ENCODE peak calls at places on chromosomes 3 and 15, in eight cellular contexts. J, Y, K, N, T, E, U and V are unnamed samples.

GRCh38 chr3:118884748-118885206 is 149.9 kb downstream of the IGSF11 start:
- DNase-seq in J (peak; percentile 74), Y (peak; percentile 23), K (peak; percentile 57), N (peak; percentile 78), T (peak; percentile 66), U (peak; percentile 18), E (peak; percentile 48), V (peak; percentile 42)

GRCh38 chr3:12560505-12561188 is 3.8 kb downstream of the MKRN2 start:
- DNase-seq in J (no peak), N (no peak), K (no peak), Y (no peak), T (no peak), U (no peak), E (no peak), V (no peak)

GRCh38 chr3:146280859-146281258 is 30.0 kb upstream of the PLSCR4 start:
- DNase-seq in J (no peak), E (no peak), T (no peak), U (no peak), Y (no peak), N (peak; percentile 8), K (no peak), V (peak; percentile 27)

GRCh38 chr15:29835301-29835700 is 13.0 kb upstream of the TJP1 start:
- DNase-seq in J (no peak), K (no peak), N (no peak), Y (no peak), E (no peak), T (no peak), U (no peak), V (peak; percentile 36)

GRCh38 chr3:178699810-178700209 is 163.6 kb downstream of the KCNMB2 start:
- DNase-seq in T (no peak), J (no peak), K (no peak), E (no peak), N (no peak), U (no peak), Y (no peak), V (peak; percentile 56)

GRCh38 chr3:50592568-50592967 is 19.0 kb downstream of the CISH start:
- DNase-seq in K (no peak), Y (no peak), E (no peak), N (no peak), J (no peak), U (no peak), T (no peak), V (no peak)

GRCh38 chr3:14304101-14305045 is 98.0 kb upstream of the SLC6A6 start:
- DNase-seq in N (no peak), U (no peak), Y (no peak), K (no peak), J (no peak), T (no peak), E (no peak), V (no peak)

GRCh38 chr3:133747907-133748639 is 1.9 kb downstream of the TF start:
- DNase-seq in N (no peak), U (peak; percentile 37), E (no peak), J (no peak), T (no peak), K (no peak), Y (no peak), V (no peak)

GRCh38 chr15:69092159-69092558 is 68.3 kb upstream of the GLCE start:
- DNase-seq in Y (peak; percentile 90), E (no peak), N (no peak), U (peak; percentile 18), K (no peak), T (peak; percentile 41), J (no peak), V (peak; percentile 48)

GRCh38 chr3:143445118-143445517 is 325.5 kb downstream of the CHST2 start:
- DNase-seq in E (no peak), N (no peak), J (no peak), Y (peak; percentile 82), T (no peak), U (no peak), K (no peak), V (no peak)

GRCh38 chr3:142888484-142889262 is at the start of gene PCOLCE2:
- DNase-seq in T (peak; percentile 43), J (peak; percentile 64), U (no peak), N (peak; percentile 61), E (peak; percentile 75), K (peak; percentile 75), Y (peak; percentile 47), V (no peak)

DNA sequence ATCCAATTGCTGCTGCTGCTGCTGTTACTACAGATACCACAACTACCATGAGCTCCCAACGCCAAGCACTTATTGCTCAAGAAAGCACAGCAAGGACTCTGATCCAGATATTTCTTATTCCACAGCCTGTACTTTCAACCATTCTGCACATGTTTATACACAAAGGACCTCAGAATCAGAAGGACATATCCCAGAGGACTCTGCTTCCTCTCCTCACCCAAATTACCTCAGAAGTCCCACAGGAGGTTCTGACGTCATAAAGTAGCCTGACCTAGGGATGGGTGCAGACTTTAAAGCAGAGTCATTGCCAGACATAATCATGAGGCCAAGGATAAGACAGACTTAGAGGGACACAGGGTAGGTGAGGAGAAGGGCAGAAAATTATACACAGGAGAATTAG is 115.9 kb downstream of the ABI3BP start:
- DNase-seq in N (no peak), E (no peak), Y (no peak), K (no peak), U (no peak), T (no peak), J (no peak), V (no peak)
- H3K4me1 ChIP-seq in N (no peaks in the 10 kb centered on the region), E (no peaks in the 10 kb centered on the region), Y (no peaks in the 10 kb centered on the region), K (no peaks in the 10 kb centered on the region), U (no peaks in the 10 kb centered on the region), T (no peaks in the 10 kb centered on the region), J (no peaks in the 10 kb centered on the region), V (peaks cover 6% of the 10 kb centered on the region)

DNA sequence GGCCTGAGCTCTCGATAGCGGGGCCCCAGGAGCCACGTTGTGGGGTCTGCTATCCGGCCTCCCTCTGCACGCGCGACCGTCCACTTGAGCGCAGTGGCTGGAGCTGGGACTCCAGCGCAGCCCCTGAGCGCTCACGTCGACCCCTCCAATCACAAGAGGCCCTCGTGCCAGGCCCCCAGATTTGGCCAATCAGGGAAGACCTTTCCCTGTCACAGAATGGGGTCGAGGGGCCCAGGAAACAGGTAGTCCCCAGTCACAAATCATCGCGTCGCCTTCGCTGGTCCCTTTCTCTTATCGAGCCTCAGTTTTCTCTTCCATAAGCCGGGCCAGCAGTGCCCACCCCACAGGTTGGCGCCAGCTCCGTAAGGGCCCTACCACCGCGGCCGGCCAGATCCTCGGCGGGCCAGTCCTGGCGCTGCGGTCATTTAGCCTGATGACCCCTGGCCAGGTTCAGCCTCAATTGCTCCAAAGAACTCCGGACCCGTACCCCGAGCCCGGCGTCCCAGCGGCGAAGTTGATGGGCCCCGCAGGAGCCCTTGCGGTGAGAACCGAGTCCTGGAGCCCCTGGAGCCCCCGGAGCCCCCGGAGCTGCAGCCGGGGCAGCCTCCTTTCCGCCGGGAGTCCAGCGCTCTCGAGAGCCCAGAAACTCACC is 435 bp downstream of the ALDH1L1 start:
- DNase-seq in J (peak; percentile 83), N (peak; percentile 50), E (peak; percentile 69), K (peak; percentile 81), U (peak; percentile 89), Y (no peak), T (peak; percentile 70), V (no peak)
- H3K27ac ChIP-seq in J (no peak overlapping the region), N (peak overlapping the region; percentile 51), E (no peak overlapping the region), K (no peak overlapping the region), U (peak overlapping the region; percentile 93), Y (no peak overlapping the region), T (peak overlapping the region; percentile 69), V (no peak overlapping the region)

GRCh38 chr3:105862217-105862616 is 6.6 kb downstream of the CBLB start:
- DNase-seq in T (no peak), N (no peak), Y (no peak), U (no peak), K (no peak), J (no peak), E (no peak), V (no peak)

GRCh38 chr3:105857963-105858362 is 10.8 kb downstream of the CBLB start:
- DNase-seq in K (no peak), U (no peak), J (no peak), T (no peak), E (no peak), N (no peak), Y (no peak), V (no peak)

GRCh38 chr3:105863608-105864007 is 5.2 kb downstream of the CBLB start:
- DNase-seq in E (no peak), T (no peak), Y (no peak), K (no peak), J (no peak), U (no peak), N (no peak), V (no peak)

GRCh38 chr3:105856605-105857004 is 12.2 kb downstream of the CBLB start:
- DNase-seq in T (no peak), Y (no peak), K (no peak), J (no peak), N (no peak), E (no peak), U (no peak), V (no peak)

DNA sequence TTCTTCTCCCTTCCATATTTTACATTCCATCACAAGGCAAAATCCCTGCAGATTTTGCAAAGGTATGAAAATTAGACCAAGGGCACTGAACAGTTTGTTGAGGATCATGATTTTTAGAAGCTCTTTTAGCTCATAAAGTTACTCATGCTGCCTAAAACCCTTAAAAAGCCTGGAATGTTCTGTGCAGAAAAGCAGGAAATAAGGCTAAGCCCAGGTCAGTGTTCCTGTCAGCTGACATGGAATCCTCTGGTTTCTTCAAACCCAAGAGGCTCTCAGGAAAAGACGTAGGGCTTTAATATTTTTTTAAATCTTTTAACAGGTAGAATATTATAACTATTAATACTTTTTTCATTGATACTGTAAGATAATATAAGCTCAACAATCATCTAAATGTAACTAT is 8.2 kb downstream of the CBLB start:
- DNase-seq in Y (no peak), U (no peak), N (no peak), T (no peak), E (no peak), J (no peak), K (no peak), V (no peak)
- H3K79me2 ChIP-seq in Y (peaks cover 64% of the 10 kb centered on the region), U (peaks cover 68% of the 10 kb centered on the region), N (peaks cover 95% of the 10 kb centered on the region), T (no peaks in the 10 kb centered on the region), E (peaks cover 3% of the 10 kb centered on the region), J (peaks cover 94% of the 10 kb centered on the region), K (no peaks in the 10 kb centered on the region), V (peaks cover 36% of the 10 kb centered on the region)

DNA sequence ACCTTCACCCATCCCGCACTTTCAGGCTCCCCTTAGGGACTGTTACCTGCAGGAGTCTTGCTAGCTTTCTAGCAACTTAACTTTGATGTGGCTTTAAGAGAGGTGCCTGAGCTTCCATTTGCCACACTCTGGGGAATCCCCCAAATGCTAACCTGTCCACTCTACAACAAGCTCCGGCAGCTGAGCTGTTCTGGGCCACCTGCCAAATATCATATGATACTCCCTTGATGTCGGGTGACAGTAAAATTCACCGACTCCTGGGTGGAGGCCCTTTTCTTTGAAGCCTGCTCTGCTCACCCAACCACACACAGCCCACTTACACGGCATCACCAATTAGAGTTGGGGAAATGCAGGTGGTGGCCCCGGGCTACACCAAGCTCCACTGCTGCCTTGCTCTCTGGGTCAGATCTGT is 38.0 kb upstream of the XCR1 start:
- DNase-seq in Y (peak; percentile 87), U (no peak), T (peak; percentile 74), J (no peak), E (no peak), K (no peak), N (peak; percentile 22), V (no peak)
- H3K4me1 ChIP-seq in Y (peaks cover 4% of the 10 kb centered on the region), U (no peaks in the 10 kb centered on the region), T (peaks cover 12% of the 10 kb centered on the region), J (peaks cover 8% of the 10 kb centered on the region), E (no peaks in the 10 kb centered on the region), K (peaks cover 4% of the 10 kb centered on the region), N (no peaks in the 10 kb centered on the region), V (no peaks in the 10 kb centered on the region)

DNA sequence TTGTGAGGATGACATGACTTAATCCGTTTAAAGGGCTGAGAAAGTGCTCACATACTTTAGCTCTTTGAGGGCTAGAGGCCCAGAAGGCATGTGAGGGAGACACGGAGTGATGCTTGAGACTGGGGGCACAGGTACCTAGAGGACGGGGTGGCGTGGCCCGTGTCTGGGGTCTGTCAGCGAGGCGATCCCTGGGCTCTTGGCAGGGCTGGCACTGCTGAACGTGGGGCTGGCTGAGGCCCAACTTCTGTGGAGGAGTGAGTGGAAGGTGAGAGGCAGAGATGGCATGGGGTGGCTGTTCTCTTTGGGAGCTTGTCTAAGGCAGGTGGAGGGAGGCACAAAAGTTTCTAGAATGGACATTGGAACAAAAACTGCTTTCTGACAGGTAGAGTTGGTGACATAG is 9.5 kb downstream of the SEMA4B start:
- DNase-seq in E (no peak), Y (no peak), U (no peak), K (no peak), T (no peak), J (no peak), N (no peak), V (no peak)
- H3K27ac ChIP-seq in E (no peak overlapping the region), Y (peak overlapping the region; percentile 88), U (no peak overlapping the region), K (no peak overlapping the region), T (peak overlapping the region; percentile 99), J (no peak overlapping the region), N (peak overlapping the region; percentile 90), V (no peak overlapping the region)